ENCODE peak calls at places on chromosome X, in seven cellular contexts. A is PC-3, M is endothelial cell of umbilical vein, N is fibroblast of lung, Q is mammary epithelial cell, P is neural progenitor cell, B is MM.1S. D is an unnamed sample.

GRCh38 chrX:2707334-2707760 is 16.3 kb downstream of the CD99 start:
- DNase-seq in A (peak), M (peak), N (peak), Q (peak), P (peak), B (no peak), D (peak)

GRCh38 chrX:49176421-49177326 is 5.0 kb downstream of the PLP2 start:
- DNase-seq in A (no peak), M (no peak), N (no peak), Q (peak), P (no peak), B (no peak), D (peak)

GRCh38 chrX:72306085-72306801 is 529 bp upstream of the CITED1 start:
- DNase-seq in A (peak), M (no peak), N (no peak), Q (no peak), P (peak), B (no peak), D (no peak)

GRCh38 chrX:120753413-120754251 is 122.0 kb downstream of the CT47B1 start:
- DNase-seq in A (no peak), M (no peak), N (no peak), Q (no peak), P (no peak), B (no peak), D (no peak)

GRCh38 chrX:54076903-54077302 is 32.6 kb upstream of the PHF8 start:
- DNase-seq in A (peak), M (no peak), N (peak), Q (peak), P (no peak), B (no peak), D (peak)

GRCh38 chrX:46582325-46582724 is 8.8 kb downstream of the CHST7 start:
- DNase-seq in A (peak), M (peak), N (peak), Q (peak), P (no peak), B (no peak), D (peak)

GRCh38 chrX:131729295-131729694 is 185.4 kb downstream of the OR13H1 start:
- DNase-seq in A (no peak), M (no peak), N (no peak), Q (peak), P (no peak), B (peak), D (no peak)

GRCh38 chrX:152932598-152933175 is 34.8 kb downstream of the ZNF185 start:
- DNase-seq in A (no peak), M (no peak), N (no peak), Q (no peak), P (no peak), B (no peak), D (no peak)

GRCh38 chrX:82087699-82088098 is 885.8 kb downstream of the SH3BGRL start:
- DNase-seq in A (no peak), M (no peak), N (no peak), Q (no peak), P (no peak), B (peak), D (no peak)

GRCh38 chrX:82092307-82092706 is 890.4 kb downstream of the SH3BGRL start:
- DNase-seq in A (no peak), M (no peak), N (no peak), Q (no peak), P (no peak), B (peak), D (no peak)
- TF ChIP-seq EZH2 in A (no peak), M (no peak), N (no peak), Q (no peak), P (no peak), B (no peak), D (no peak)

DNA sequence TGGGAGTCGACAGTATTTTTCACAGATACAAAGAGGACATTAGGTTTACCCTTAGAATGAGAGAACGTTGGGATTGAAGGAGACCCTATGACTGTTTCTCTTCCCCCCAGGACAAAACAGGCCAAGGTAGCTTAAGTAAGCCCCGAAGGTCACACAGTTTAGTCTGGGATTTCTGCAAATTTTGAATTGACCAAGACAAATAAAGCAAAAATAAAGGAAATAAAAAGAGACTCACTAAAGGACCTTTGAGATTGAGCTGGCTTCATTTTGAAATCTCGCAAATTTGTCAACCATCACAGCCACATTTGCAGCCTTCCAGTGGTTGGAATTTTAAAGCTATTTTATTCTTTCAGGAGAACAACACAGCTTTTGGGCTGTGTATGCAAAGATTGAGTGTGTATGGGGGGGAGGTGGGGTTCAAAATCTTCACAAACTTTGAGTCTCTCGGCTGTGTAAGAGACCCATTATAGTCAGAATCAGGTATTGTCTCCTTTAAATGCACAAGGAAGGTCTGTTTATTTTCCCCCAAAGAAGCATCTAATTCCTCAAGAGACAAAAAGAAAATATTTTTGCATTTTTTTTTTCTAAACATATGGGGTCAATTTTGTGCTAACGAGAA is 4.2 kb downstream of the TMSB4X start:
- DNase-seq in A (no peak), M (no peak), N (no peak), Q (no peak), P (no peak), B (no peak), D (no peak)
- H3K9ac ChIP-seq in A (no peak), M (peak), N (no peak), Q (no peak), P (no peak), B (peak), D (no peak)

DNA sequence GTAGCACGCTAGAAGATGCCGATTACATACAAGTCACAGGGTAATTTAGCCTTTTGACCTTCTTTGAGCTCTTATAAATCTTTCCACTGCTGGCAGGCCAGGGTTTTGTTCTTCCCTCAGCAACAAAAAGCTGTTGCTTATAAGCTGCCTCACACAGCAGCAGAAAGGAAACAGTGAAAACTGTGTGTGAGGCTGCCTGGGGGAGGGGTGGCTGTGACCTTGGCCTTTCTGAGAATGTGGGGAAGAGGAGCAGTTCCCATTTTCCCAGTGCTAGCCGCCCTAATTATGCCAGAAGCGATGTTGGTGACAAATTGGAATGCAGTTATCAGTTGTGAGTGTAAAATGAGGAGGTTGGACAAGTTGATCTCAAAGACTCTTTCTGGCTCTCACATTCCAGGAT is 25.6 kb downstream of the SLITRK2 start:
- DNase-seq in A (no peak), M (no peak), N (no peak), Q (no peak), P (no peak), B (no peak), D (no peak)
- H2AFZ ChIP-seq in A (no peak), M (no peak), N (no peak), Q (no peak), P (no peak), B (no peak), D (no peak)

GRCh38 chrX:9135901-9136510 is 102.1 kb upstream of the FAM9B start:
- DNase-seq in A (no peak), M (no peak), N (peak), Q (no peak), P (no peak), B (no peak), D (no peak)
- TF ChIP-seq EZH2 in A (no peak), M (no peak), N (no peak), Q (no peak), P (no peak), B (no peak), D (no peak)

GRCh38 chrX:12570859-12571501 is 220.2 kb upstream of the PRPS2 start:
- DNase-seq in A (no peak), M (no peak), N (no peak), Q (no peak), P (no peak), B (peak), D (no peak)
- H3K9ac ChIP-seq in A (no peak), M (no peak), N (no peak), Q (no peak), P (no peak), B (peak), D (no peak)

DNA sequence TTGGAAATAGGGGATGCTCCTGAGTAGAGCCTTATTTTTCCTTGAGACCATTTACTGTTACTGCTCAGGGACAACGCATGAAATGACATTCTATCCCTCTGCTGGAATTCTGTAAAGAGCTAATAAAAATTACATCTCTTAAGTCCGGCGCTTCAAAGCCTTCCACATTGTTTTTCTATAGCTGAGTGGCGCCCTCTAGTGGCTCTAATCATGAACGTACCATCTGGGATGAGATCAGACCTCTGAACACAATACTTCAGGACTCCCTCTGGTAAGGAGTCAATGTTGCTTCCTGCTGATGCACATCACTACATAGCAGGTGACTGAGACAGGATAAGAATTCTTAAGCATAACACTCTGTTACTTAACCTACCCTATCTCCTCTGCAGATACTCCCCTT is 6.0 kb downstream of the HMGN5 start:
- DNase-seq in A (peak), M (peak), N (peak), Q (peak), P (peak), B (peak), D (no peak)
- H2AFZ ChIP-seq in A (peak), M (no peak), N (no peak), Q (no peak), P (no peak), B (no peak), D (no peak)

D was measured in keratinocyte.